ENCODE peak calls at places on chromosome 9, in five cellular contexts. Z, L, J, I and P are unnamed samples.

GRCh38 chr9:127528407-127529251 is 77.3 kb downstream of the LRSAM1 start:
- DNase-seq in J (no peak), I (no peak), L (no peak), Z (no peak), P (no peak)

GRCh38 chr9:90141723-90142122 is 500.9 kb downstream of the DIRAS2 start:
- DNase-seq in J (no peak), I (no peak), Z (no peak), L (no peak), P (no peak)

GRCh38 chr9:29393064-29393463 is 1819.8 kb upstream of the C9orf72 start:
- DNase-seq in J (no peak), L (no peak), I (no peak), Z (no peak), P (no peak)

GRCh38 chr9:78297672-78297961 is 692 bp downstream of the PSAT1 start:
- DNase-seq in I (no peak), Z (no peak), L (no peak), J (no peak), P (no peak)

GRCh38 chr9:89436963-89437625 is 60.8 kb downstream of the SEMA4D start:
- DNase-seq in Z (no peak), I (peak; percentile 79), L (no peak), J (peak; percentile 81), P (no peak)

GRCh38 chr9:93136011-93136440 is 2.0 kb upstream of the NINJ1 start:
- DNase-seq in J (no peak), Z (no peak), I (no peak), L (no peak), P (no peak)

GRCh38 chr9:75593920-75594319 is 296.6 kb upstream of the PCSK5 start:
- DNase-seq in I (no peak), Z (no peak), L (no peak), J (no peak), P (no peak)

GRCh38 chr9:89532478-89532877 is 34.6 kb upstream of the SEMA4D start:
- DNase-seq in L (no peak), Z (no peak), J (no peak), I (no peak), P (no peak)

GRCh38 chr9:1707291-1707690 is 307.9 kb upstream of the SMARCA2 start:
- DNase-seq in J (no peak), Z (no peak), I (no peak), L (no peak), P (peak; percentile 21)

GRCh38 chr9:121857941-121858340 is 206.5 kb downstream of the DAB2IP start:
- DNase-seq in I (no peak), J (no peak), Z (no peak), L (no peak), P (no peak)

GRCh38 chr9:37377688-37378612 is 44.5 kb upstream of the GRHPR start:
- DNase-seq in I (no peak), Z (no peak), L (no peak), J (no peak), P (no peak)

GRCh38 chr9:135479469-135480052 is at the start of gene PPP1R26:
- DNase-seq in L (no peak), Z (no peak), I (no peak), J (peak; percentile 42), P (no peak)

GRCh38 chr9:18864516-18864915 is 168.5 kb downstream of the SAXO1 start:
- DNase-seq in I (no peak), L (no peak), Z (no peak), J (no peak), P (no peak)

GRCh38 chr9:76680716-76681431 is 83.4 kb upstream of the PCA3 start:
- DNase-seq in I (no peak), L (no peak), Z (no peak), J (no peak), P (no peak)

GRCh38 chr9:21677387-21677786 is 125.0 kb upstream of the MTAP start:
- DNase-seq in L (no peak), I (no peak), J (no peak), Z (no peak), P (no peak)

GRCh38 chr9:89853161-89853560 is 248.3 kb downstream of the GADD45G start:
- DNase-seq in I (no peak), Z (no peak), J (no peak), L (peak; percentile 4), P (no peak)

GRCh38 chr9:129347323-129348120 is 169.5 kb upstream of the IER5L start:
- DNase-seq in Z (no peak), J (no peak), L (no peak), I (no peak), P (no peak)

GRCh38 chr9:86303316-86303975 is 21.1 kb upstream of the ISCA1 start:
- DNase-seq in I (no peak), J (no peak), Z (no peak), L (no peak), P (no peak)

GRCh38 chr9:122821278-122821952 is 7.0 kb downstream of the PDCL start:
- DNase-seq in L (peak; percentile 71), Z (peak; percentile 19), I (peak; percentile 44), J (peak; percentile 40), P (no peak)

GRCh38 chr9:92424340-92424739 is at the start of gene OMD:
- DNase-seq in L (no peak), I (no peak), Z (no peak), J (no peak), P (no peak)

GRCh38 chr9:76528056-76528455 is 69.1 kb downstream of the GCNT1 start:
- DNase-seq in I (no peak), J (no peak), L (no peak), Z (no peak), P (no peak)

GRCh38 chr9:38432922-38433510 is 8.8 kb upstream of the IGFBPL1 start:
- DNase-seq in Z (no peak), L (no peak), I (peak; percentile 13), J (no peak), P (no peak)

GRCh38 chr9:21711504-21711903 is 90.9 kb upstream of the MTAP start:
- DNase-seq in Z (no peak), I (no peak), L (no peak), J (no peak), P (peak; percentile 79)

GRCh38 chr9:34010979-34011378 is 37.7 kb downstream of the UBAP2 start:
- DNase-seq in I (no peak), J (no peak), Z (no peak), L (no peak), P (no peak)

GRCh38 chr9:975740-976257 is 656 bp upstream of the DMRT3 start:
- DNase-seq in I (no peak), J (no peak), L (no peak), Z (no peak), P (no peak)

GRCh38 chr9:123234853-123235252 is 33.5 kb downstream of the STRBP start:
- DNase-seq in J (no peak), I (no peak), Z (no peak), L (no peak), P (no peak)

GRCh38 chr9:103089357-103089756 is 94.2 kb downstream of the CYLC2 start:
- DNase-seq in Z (no peak), L (no peak), I (no peak), J (no peak), P (no peak)

GRCh38 chr9:112224401-112225289 is 49.5 kb upstream of the SUSD1 start:
- DNase-seq in J (no peak), Z (no peak), I (no peak), L (no peak), P (no peak)

GRCh38 chr9:129111762-129112151 is 542 bp downstream of the PTPA start:
- DNase-seq in L (no peak), I (peak; percentile 54), J (peak; percentile 49), Z (no peak), P (no peak)

GRCh38 chr9:75962186-75963036 is 71.9 kb downstream of the PCSK5 start:
- DNase-seq in Z (no peak), L (no peak), J (no peak), I (peak; percentile 35), P (no peak)

GRCh38 chr9:4734150-4734549 is 6.9 kb downstream of the AK3 start:
- DNase-seq in L (no peak), J (no peak), Z (no peak), I (no peak), P (no peak)

GRCh38 chr9:88980732-88981336 is 10.4 kb upstream of the S1PR3 start:
- DNase-seq in I (no peak), Z (no peak), J (no peak), L (no peak), P (no peak)

GRCh38 chr9:9790216-9790872 is 822.5 kb downstream of the PTPRD start:
- DNase-seq in L (no peak), I (peak; percentile 27), J (peak; percentile 15), Z (no peak), P (peak; percentile 10)

GRCh38 chr9:115291841-115292240 is 173.9 kb upstream of the TNC start:
- DNase-seq in Z (no peak), L (no peak), I (peak; percentile 89), J (peak; percentile 84), P (no peak)

GRCh38 chr9:35882265-35882848 is 12.2 kb upstream of the OR13J1 start:
- DNase-seq in J (peak; percentile 90), I (peak; percentile 92), Z (no peak), L (peak; percentile 84), P (no peak)

GRCh38 chr9:13324988-13325387 is 45.5 kb upstream of the MPDZ start:
- DNase-seq in J (no peak), L (no peak), Z (no peak), I (no peak), P (no peak)

GRCh38 chr9:70113403-70114022 is 69.9 kb downstream of the MAMDC2 start:
- DNase-seq in L (peak; percentile 62), J (peak; percentile 39), I (peak; percentile 54), Z (no peak), P (no peak)
- TF ChIP-seq CTCF in L (peak; percentile 59), J (peak; percentile 61), I (peak; percentile 66), Z (peak; percentile 59), P (peak; percentile 75)

DNA sequence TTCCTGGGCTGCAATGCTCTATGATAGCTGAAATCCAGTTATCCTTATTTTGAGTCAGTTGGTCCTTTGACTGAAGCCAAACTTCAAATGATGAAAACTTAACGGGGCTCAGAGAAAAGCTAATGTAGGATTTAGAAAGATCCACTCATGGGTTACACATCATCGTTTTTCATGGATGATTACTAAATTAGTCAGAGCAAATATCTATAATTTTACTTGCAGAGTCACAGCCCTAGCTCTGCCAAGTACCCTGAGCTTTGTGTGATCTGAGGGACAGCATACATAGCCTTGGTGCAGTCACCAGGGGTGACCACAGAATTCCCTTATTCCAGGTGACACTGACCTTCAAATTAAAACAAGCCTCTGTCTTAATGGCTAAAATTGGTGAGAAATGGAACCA is 27.2 kb upstream of the MUSK start:
- DNase-seq in J (no peak), L (no peak), I (no peak), Z (no peak), P (no peak)
- H3K36me3 ChIP-seq in J (no peaks in the 10 kb centered on the region), L (no peaks in the 10 kb centered on the region), I (no peaks in the 10 kb centered on the region), Z (no peaks in the 10 kb centered on the region), P (no peaks in the 10 kb centered on the region)

DNA sequence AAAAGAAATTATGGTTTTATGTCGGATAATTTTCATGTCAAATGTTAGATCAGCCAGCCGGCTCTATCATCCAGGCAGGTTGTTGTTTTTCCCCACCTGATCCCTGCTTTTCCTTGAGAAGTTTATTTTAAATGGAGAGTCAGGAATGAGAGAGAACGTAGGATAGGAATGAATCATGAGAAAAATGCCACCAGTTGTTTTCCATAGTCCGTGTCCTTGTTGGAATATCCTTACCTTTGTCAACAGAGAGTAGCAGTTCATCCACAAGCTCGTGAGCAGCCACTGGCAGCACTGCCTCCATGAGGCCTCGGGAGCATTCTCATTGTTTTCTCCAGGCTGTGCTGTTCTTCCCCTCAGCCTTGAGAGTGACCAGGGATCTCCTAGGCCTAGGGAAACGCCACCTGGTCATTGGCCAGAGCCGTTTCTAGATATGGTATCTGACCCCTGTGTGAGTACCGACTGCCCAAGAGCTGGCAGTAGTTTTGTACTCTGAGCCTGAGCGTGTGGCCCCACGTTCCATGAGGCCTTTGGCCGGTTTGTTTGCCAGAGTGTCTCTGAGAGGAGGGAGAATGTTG is 293.3 kb downstream of the FANCC start:
- DNase-seq in L (no peak), J (no peak), I (no peak), Z (no peak), P (no peak)
- H3K4me3 ChIP-seq in L (peak overlapping the region; percentile 10), J (no peak overlapping the region), I (no peak overlapping the region), Z (peak overlapping the region; percentile 45), P (no peak overlapping the region)

GRCh38 chr9:130452835-130453234 is 8.1 kb downstream of the ASS1 start:
- DNase-seq in J (no peak), Z (no peak), L (no peak), I (no peak), P (no peak)
- TF ChIP-seq CTCF in J (no peak), Z (no peak), L (no peak), I (no peak), P (no peak)